ENCODE peak calls at places on chromosomes 11 and 22, in five cellular contexts. One of them, this sample, is unnamed.

GRCh38 chr11:106077609-106078517 is at the start of gene AASDHPPT:
- DNase-seq in activated T-helper 1 cell treated with Interleukin-2 at 50 U/mL for 16 hours: no peak
- DNase-seq in stimulated activated CD8-positive, alpha-beta memory T cell treated with anti-CD3 and anti-CD28 coated beads, Interleukin-4, amount 100 ng/mL, for 24 hours: no peak
- DNase-seq in CD4-positive, alpha-beta memory T cell: no peak
- DNase-seq in adipocyte: peak
- DNase-seq in this sample: no peak

GRCh38 chr22:36413022-36413770 is 25.4 kb upstream of the MYH9 start:
- DNase-seq in activated T-helper 1 cell treated with Interleukin-2 at 50 U/mL for 16 hours: no peak
- DNase-seq in stimulated activated CD8-positive, alpha-beta memory T cell treated with anti-CD3 and anti-CD28 coated beads, Interleukin-4, amount 100 ng/mL, for 24 hours: no peak
- DNase-seq in CD4-positive, alpha-beta memory T cell: no peak
- DNase-seq in adipocyte: no peak
- DNase-seq in this sample: no peak

GRCh38 chr11:65436412-65437032 is 13.9 kb downstream of the NEAT1 start:
- DNase-seq in activated T-helper 1 cell treated with Interleukin-2 at 50 U/mL for 16 hours: no peak
- DNase-seq in stimulated activated CD8-positive, alpha-beta memory T cell treated with anti-CD3 and anti-CD28 coated beads, Interleukin-4, amount 100 ng/mL, for 24 hours: no peak
- DNase-seq in CD4-positive, alpha-beta memory T cell: no peak
- DNase-seq in adipocyte: peak
- DNase-seq in this sample: no peak

GRCh38 chr11:2092956-2093412 is 46.2 kb downstream of the IGF2 start:
- DNase-seq in activated T-helper 1 cell treated with Interleukin-2 at 50 U/mL for 16 hours: peak
- DNase-seq in stimulated activated CD8-positive, alpha-beta memory T cell treated with anti-CD3 and anti-CD28 coated beads, Interleukin-4, amount 100 ng/mL, for 24 hours: peak
- DNase-seq in CD4-positive, alpha-beta memory T cell: peak
- DNase-seq in adipocyte: peak
- DNase-seq in this sample: no peak

GRCh38 chr11:72120930-72121329 is 8.4 kb upstream of the ANAPC15 start:
- DNase-seq in activated T-helper 1 cell treated with Interleukin-2 at 50 U/mL for 16 hours: no peak
- DNase-seq in stimulated activated CD8-positive, alpha-beta memory T cell treated with anti-CD3 and anti-CD28 coated beads, Interleukin-4, amount 100 ng/mL, for 24 hours: no peak
- DNase-seq in CD4-positive, alpha-beta memory T cell: no peak
- DNase-seq in adipocyte: no peak
- DNase-seq in this sample: no peak

GRCh38 chr22:32020117-32020516 is 22.9 kb upstream of the SLC5A1 start:
- DNase-seq in activated T-helper 1 cell treated with Interleukin-2 at 50 U/mL for 16 hours: no peak
- DNase-seq in stimulated activated CD8-positive, alpha-beta memory T cell treated with anti-CD3 and anti-CD28 coated beads, Interleukin-4, amount 100 ng/mL, for 24 hours: no peak
- DNase-seq in CD4-positive, alpha-beta memory T cell: no peak
- DNase-seq in adipocyte: peak
- DNase-seq in this sample: no peak

GRCh38 chr22:20239063-20239950 is 28.8 kb downstream of the RTN4R start:
- DNase-seq in activated T-helper 1 cell treated with Interleukin-2 at 50 U/mL for 16 hours: no peak
- DNase-seq in stimulated activated CD8-positive, alpha-beta memory T cell treated with anti-CD3 and anti-CD28 coated beads, Interleukin-4, amount 100 ng/mL, for 24 hours: no peak
- DNase-seq in CD4-positive, alpha-beta memory T cell: no peak
- DNase-seq in adipocyte: peak
- DNase-seq in this sample: peak

GRCh38 chr11:68974421-68975194 is 6.2 kb downstream of the MRGPRD start:
- DNase-seq in activated T-helper 1 cell treated with Interleukin-2 at 50 U/mL for 16 hours: no peak
- DNase-seq in stimulated activated CD8-positive, alpha-beta memory T cell treated with anti-CD3 and anti-CD28 coated beads, Interleukin-4, amount 100 ng/mL, for 24 hours: no peak
- DNase-seq in CD4-positive, alpha-beta memory T cell: no peak
- DNase-seq in adipocyte: peak
- DNase-seq in this sample: no peak

GRCh38 chr11:44681698-44682097 is 45.1 kb upstream of the TSPAN18 start:
- DNase-seq in activated T-helper 1 cell treated with Interleukin-2 at 50 U/mL for 16 hours: no peak
- DNase-seq in stimulated activated CD8-positive, alpha-beta memory T cell treated with anti-CD3 and anti-CD28 coated beads, Interleukin-4, amount 100 ng/mL, for 24 hours: no peak
- DNase-seq in CD4-positive, alpha-beta memory T cell: no peak
- DNase-seq in adipocyte: peak
- DNase-seq in this sample: no peak

GRCh38 chr11:128862913-128863660 is 4.0 kb downstream of the KCNJ1 start:
- DNase-seq in activated T-helper 1 cell treated with Interleukin-2 at 50 U/mL for 16 hours: no peak
- DNase-seq in stimulated activated CD8-positive, alpha-beta memory T cell treated with anti-CD3 and anti-CD28 coated beads, Interleukin-4, amount 100 ng/mL, for 24 hours: no peak
- DNase-seq in CD4-positive, alpha-beta memory T cell: no peak
- DNase-seq in adipocyte: peak
- DNase-seq in this sample: no peak

GRCh38 chr11:65623852-65624616 is 8.5 kb downstream of the PCNX3 start:
- DNase-seq in activated T-helper 1 cell treated with Interleukin-2 at 50 U/mL for 16 hours: no peak
- DNase-seq in stimulated activated CD8-positive, alpha-beta memory T cell treated with anti-CD3 and anti-CD28 coated beads, Interleukin-4, amount 100 ng/mL, for 24 hours: no peak
- DNase-seq in CD4-positive, alpha-beta memory T cell: no peak
- DNase-seq in adipocyte: no peak
- DNase-seq in this sample: no peak

GRCh38 chr22:43953988-43954771 is 1.1 kb upstream of the SAMM50 start:
- DNase-seq in activated T-helper 1 cell treated with Interleukin-2 at 50 U/mL for 16 hours: no peak
- DNase-seq in stimulated activated CD8-positive, alpha-beta memory T cell treated with anti-CD3 and anti-CD28 coated beads, Interleukin-4, amount 100 ng/mL, for 24 hours: no peak
- DNase-seq in CD4-positive, alpha-beta memory T cell: no peak
- DNase-seq in adipocyte: no peak
- DNase-seq in this sample: no peak

GRCh38 chr11:100753562-100753961 is 66.5 kb downstream of the ARHGAP42 start:
- DNase-seq in activated T-helper 1 cell treated with Interleukin-2 at 50 U/mL for 16 hours: no peak
- DNase-seq in stimulated activated CD8-positive, alpha-beta memory T cell treated with anti-CD3 and anti-CD28 coated beads, Interleukin-4, amount 100 ng/mL, for 24 hours: no peak
- DNase-seq in CD4-positive, alpha-beta memory T cell: no peak
- DNase-seq in adipocyte: no peak
- DNase-seq in this sample: no peak

GRCh38 chr11:8253566-8253965 is 10.1 kb downstream of the LMO1 start:
- DNase-seq in activated T-helper 1 cell treated with Interleukin-2 at 50 U/mL for 16 hours: no peak
- DNase-seq in stimulated activated CD8-positive, alpha-beta memory T cell treated with anti-CD3 and anti-CD28 coated beads, Interleukin-4, amount 100 ng/mL, for 24 hours: no peak
- DNase-seq in CD4-positive, alpha-beta memory T cell: no peak
- DNase-seq in adipocyte: no peak
- DNase-seq in this sample: no peak

GRCh38 chr22:21661991-21662390 is 3.8 kb upstream of the PPIL2 start:
- DNase-seq in activated T-helper 1 cell treated with Interleukin-2 at 50 U/mL for 16 hours: no peak
- DNase-seq in stimulated activated CD8-positive, alpha-beta memory T cell treated with anti-CD3 and anti-CD28 coated beads, Interleukin-4, amount 100 ng/mL, for 24 hours: no peak
- DNase-seq in CD4-positive, alpha-beta memory T cell: no peak
- DNase-seq in adipocyte: no peak
- DNase-seq in this sample: no peak